ENCODE peak calls at places on chromosomes 3 and 15, in eight cellular contexts. One of them, this sample, is unnamed.

GRCh38 chr3:45548724-45549123 is 45.8 kb upstream of the LIMD1 start:
- DNase-seq in stomach: no peak
- DNase-seq in H9: no peak
- DNase-seq in fibroblast of lung: no peak
- DNase-seq in pancreas: peak
- DNase-seq in nephron progenitor cell: no peak
- DNase-seq in tibial nerve: no peak
- DNase-seq in SK-N-SH: no peak
- DNase-seq in this sample: no peak

GRCh38 chr15:65081758-65082157 is 5.2 kb downstream of the KBTBD13 start:
- DNase-seq in nephron progenitor cell: no peak
- DNase-seq in H9: no peak
- DNase-seq in pancreas: no peak
- DNase-seq in fibroblast of lung: no peak
- DNase-seq in stomach: no peak
- DNase-seq in SK-N-SH: no peak
- DNase-seq in tibial nerve: no peak
- DNase-seq in this sample: no peak

GRCh38 chr15:23866832-23867231 is 179.7 kb upstream of the NDN start:
- DNase-seq in H9: no peak
- DNase-seq in tibial nerve: no peak
- DNase-seq in pancreas: no peak
- DNase-seq in SK-N-SH: peak
- DNase-seq in nephron progenitor cell: no peak
- DNase-seq in stomach: no peak
- DNase-seq in fibroblast of lung: peak
- DNase-seq in this sample: no peak

GRCh38 chr3:28890373-28890772 is 390.5 kb upstream of the RBMS3 start:
- DNase-seq in pancreas: no peak
- DNase-seq in tibial nerve: no peak
- DNase-seq in stomach: no peak
- DNase-seq in nephron progenitor cell: no peak
- DNase-seq in SK-N-SH: no peak
- DNase-seq in fibroblast of lung: no peak
- DNase-seq in H9: no peak
- DNase-seq in this sample: no peak

GRCh38 chr15:100183921-100184480 is 157.8 kb downstream of the ADAMTS17 start:
- DNase-seq in stomach: no peak
- DNase-seq in SK-N-SH: no peak
- DNase-seq in H9: no peak
- DNase-seq in fibroblast of lung: no peak
- DNase-seq in tibial nerve: no peak
- DNase-seq in pancreas: no peak
- DNase-seq in nephron progenitor cell: no peak
- DNase-seq in this sample: no peak

GRCh38 chr15:78550815-78551214 is 10.6 kb downstream of the PSMA4 start:
- DNase-seq in pancreas: no peak
- DNase-seq in nephron progenitor cell: no peak
- DNase-seq in fibroblast of lung: no peak
- DNase-seq in stomach: no peak
- DNase-seq in tibial nerve: no peak
- DNase-seq in SK-N-SH: no peak
- DNase-seq in H9: no peak
- DNase-seq in this sample: no peak

GRCh38 chr15:35674873-35675781 is 129.2 kb upstream of the DPH6 start:
- DNase-seq in stomach: no peak
- DNase-seq in nephron progenitor cell: no peak
- DNase-seq in tibial nerve: no peak
- DNase-seq in pancreas: no peak
- DNase-seq in H9: no peak
- DNase-seq in SK-N-SH: peak
- DNase-seq in fibroblast of lung: peak
- DNase-seq in this sample: no peak

GRCh38 chr3:171044828-171045793 is 18.6 kb upstream of the SLC2A2 start:
- DNase-seq in nephron progenitor cell: no peak
- DNase-seq in fibroblast of lung: peak
- DNase-seq in SK-N-SH: no peak
- DNase-seq in tibial nerve: no peak
- DNase-seq in stomach: no peak
- DNase-seq in H9: no peak
- DNase-seq in pancreas: no peak
- DNase-seq in this sample: no peak

GRCh38 chr3:16069149-16069922 is 105.1 kb upstream of the GALNT15 start:
- DNase-seq in SK-N-SH: no peak
- DNase-seq in pancreas: no peak
- DNase-seq in tibial nerve: no peak
- DNase-seq in stomach: no peak
- DNase-seq in nephron progenitor cell: no peak
- DNase-seq in H9: no peak
- DNase-seq in fibroblast of lung: peak
- DNase-seq in this sample: no peak

GRCh38 chr3:12869025-12869695 is 27.8 kb upstream of the RPL32 start:
- DNase-seq in SK-N-SH: peak
- DNase-seq in pancreas: peak
- DNase-seq in fibroblast of lung: no peak
- DNase-seq in stomach: peak
- DNase-seq in nephron progenitor cell: peak
- DNase-seq in H9: peak
- DNase-seq in tibial nerve: no peak
- DNase-seq in this sample: peak

GRCh38 chr15:60781211-60781713 is 302.3 kb upstream of the ICE2 start:
- DNase-seq in fibroblast of lung: no peak
- DNase-seq in pancreas: no peak
- DNase-seq in tibial nerve: no peak
- DNase-seq in stomach: no peak
- DNase-seq in SK-N-SH: no peak
- DNase-seq in nephron progenitor cell: peak
- DNase-seq in H9: no peak
- DNase-seq in this sample: no peak

GRCh38 chr15:74172751-74173544 is 562 bp upstream of the ISLR start:
- DNase-seq in nephron progenitor cell: peak
- DNase-seq in H9: peak
- DNase-seq in fibroblast of lung: peak
- DNase-seq in pancreas: no peak
- DNase-seq in tibial nerve: peak
- DNase-seq in SK-N-SH: peak
- DNase-seq in stomach: peak
- DNase-seq in this sample: no peak

GRCh38 chr3:10505050-10505790 is at the start of gene ATP2B2:
- DNase-seq in H9: peak
- DNase-seq in nephron progenitor cell: peak
- DNase-seq in fibroblast of lung: no peak
- DNase-seq in pancreas: no peak
- DNase-seq in SK-N-SH: peak
- DNase-seq in stomach: no peak
- DNase-seq in tibial nerve: no peak
- DNase-seq in this sample: peak

GRCh38 chr3:159787191-159787590 is 201.4 kb upstream of the IL12A start:
- DNase-seq in pancreas: no peak
- DNase-seq in tibial nerve: no peak
- DNase-seq in nephron progenitor cell: no peak
- DNase-seq in fibroblast of lung: peak
- DNase-seq in stomach: no peak
- DNase-seq in SK-N-SH: no peak
- DNase-seq in H9: no peak
- DNase-seq in this sample: no peak

GRCh38 chr3:144875251-144875650 is 903.6 kb downstream of the DIPK2A start:
- DNase-seq in stomach: no peak
- DNase-seq in fibroblast of lung: no peak
- DNase-seq in SK-N-SH: no peak
- DNase-seq in nephron progenitor cell: no peak
- DNase-seq in H9: no peak
- DNase-seq in tibial nerve: no peak
- DNase-seq in pancreas: no peak
- DNase-seq in this sample: no peak

GRCh38 chr3:8780279-8780678 is 10.9 kb upstream of the OXTR start:
- DNase-seq in pancreas: no peak
- DNase-seq in stomach: no peak
- DNase-seq in SK-N-SH: no peak
- DNase-seq in fibroblast of lung: no peak
- DNase-seq in H9: no peak
- DNase-seq in nephron progenitor cell: no peak
- DNase-seq in tibial nerve: no peak
- DNase-seq in this sample: no peak
- TF ChIP-seq CTCF in pancreas: no peak
- TF ChIP-seq CTCF in stomach: no peak
- TF ChIP-seq CTCF in SK-N-SH: no peak
- TF ChIP-seq CTCF in fibroblast of lung: no peak
- TF ChIP-seq CTCF in H9: no peak
- TF ChIP-seq CTCF in nephron progenitor cell: no peak
- TF ChIP-seq CTCF in tibial nerve: no peak
- TF ChIP-seq CTCF in this sample: no peak

DNA sequence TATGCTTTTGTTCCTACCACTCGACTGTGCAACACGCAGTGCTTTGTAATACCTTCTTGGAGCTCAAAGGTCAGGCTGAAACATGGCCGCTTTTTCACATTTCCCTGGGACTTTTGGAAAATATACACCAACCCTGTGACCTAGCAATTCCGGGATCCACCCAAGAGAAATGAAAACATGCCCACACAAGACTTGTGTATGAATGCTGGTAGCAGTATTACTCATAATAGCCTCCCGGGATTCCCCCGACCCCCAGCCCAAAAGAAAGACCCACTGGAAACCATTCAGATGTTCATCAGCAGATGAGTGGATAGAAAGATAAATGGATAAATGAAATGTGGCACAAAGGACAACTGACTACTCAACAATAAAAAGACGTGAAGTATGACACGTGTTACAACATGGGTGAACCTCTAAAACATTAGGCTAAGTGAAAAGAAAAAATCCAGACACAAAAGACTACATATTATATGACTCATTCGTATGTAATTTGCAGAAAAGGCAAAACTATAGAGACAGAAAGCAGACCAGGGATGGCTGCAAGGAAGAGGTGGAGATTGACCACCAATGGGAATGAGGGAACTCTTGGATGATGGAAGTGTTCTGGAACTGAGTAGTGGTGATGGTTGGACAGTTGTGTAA is 104.1 kb downstream of the PGPEP1L start:
- DNase-seq in nephron progenitor cell: no peak
- DNase-seq in SK-N-SH: no peak
- DNase-seq in H9: no peak
- DNase-seq in fibroblast of lung: peak
- DNase-seq in stomach: no peak
- DNase-seq in pancreas: no peak
- DNase-seq in tibial nerve: no peak
- DNase-seq in this sample: no peak
- TF ChIP-seq CTCF in nephron progenitor cell: no peak
- TF ChIP-seq CTCF in SK-N-SH: no peak
- TF ChIP-seq CTCF in H9: no peak
- TF ChIP-seq CTCF in fibroblast of lung: no peak
- TF ChIP-seq CTCF in stomach: no peak
- TF ChIP-seq CTCF in pancreas: no peak
- TF ChIP-seq CTCF in tibial nerve: no peak
- TF ChIP-seq CTCF in this sample: no peak

DNA sequence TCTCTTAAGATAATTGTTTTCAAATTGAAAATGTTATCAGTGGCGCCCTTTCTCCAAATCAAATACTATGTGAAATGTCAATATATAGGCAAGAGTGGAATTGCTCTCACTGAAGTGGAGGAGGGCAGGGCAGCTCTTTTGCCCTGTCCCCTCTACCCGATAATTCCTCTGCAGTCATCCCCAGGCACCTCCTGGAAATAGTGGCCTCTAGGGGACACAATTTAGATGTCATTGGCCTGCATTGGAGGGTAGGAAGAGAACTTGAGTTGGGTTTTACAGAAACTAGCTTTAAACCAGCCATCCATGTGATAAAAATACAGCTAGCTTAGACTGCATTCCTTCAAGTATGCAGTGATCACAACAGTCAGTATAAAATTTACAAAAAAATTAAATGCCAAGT is 288.9 kb downstream of the EDEM1 start:
- DNase-seq in fibroblast of lung: no peak
- DNase-seq in pancreas: no peak
- DNase-seq in H9: no peak
- DNase-seq in tibial nerve: no peak
- DNase-seq in stomach: no peak
- DNase-seq in SK-N-SH: no peak
- DNase-seq in nephron progenitor cell: no peak
- DNase-seq in this sample: no peak
- TF ChIP-seq CTCF in fibroblast of lung: no peak
- TF ChIP-seq CTCF in pancreas: no peak
- TF ChIP-seq CTCF in H9: peak
- TF ChIP-seq CTCF in tibial nerve: no peak
- TF ChIP-seq CTCF in stomach: no peak
- TF ChIP-seq CTCF in SK-N-SH: no peak
- TF ChIP-seq CTCF in nephron progenitor cell: no peak
- TF ChIP-seq CTCF in this sample: no peak

GRCh38 chr3:152550284-152550683 is 281.6 kb downstream of the MBNL1 start:
- DNase-seq in stomach: no peak
- DNase-seq in pancreas: no peak
- DNase-seq in H9: no peak
- DNase-seq in fibroblast of lung: no peak
- DNase-seq in SK-N-SH: no peak
- DNase-seq in tibial nerve: no peak
- DNase-seq in nephron progenitor cell: no peak
- DNase-seq in this sample: no peak
- TF ChIP-seq CTCF in stomach: no peak
- TF ChIP-seq CTCF in pancreas: no peak
- TF ChIP-seq CTCF in H9: no peak
- TF ChIP-seq CTCF in fibroblast of lung: no peak
- TF ChIP-seq CTCF in SK-N-SH: no peak
- TF ChIP-seq CTCF in tibial nerve: no peak
- TF ChIP-seq CTCF in nephron progenitor cell: no peak
- TF ChIP-seq CTCF in this sample: no peak

GRCh38 chr15:50181983-50182232 is at the start of gene SLC27A2:
- DNase-seq in H9: peak
- DNase-seq in nephron progenitor cell: no peak
- DNase-seq in stomach: peak
- DNase-seq in pancreas: peak
- DNase-seq in SK-N-SH: peak
- DNase-seq in tibial nerve: no peak
- DNase-seq in fibroblast of lung: peak
- DNase-seq in this sample: no peak
- TF ChIP-seq CTCF in H9: peak
- TF ChIP-seq CTCF in nephron progenitor cell: peak
- TF ChIP-seq CTCF in stomach: peak
- TF ChIP-seq CTCF in pancreas: no peak
- TF ChIP-seq CTCF in SK-N-SH: peak
- TF ChIP-seq CTCF in tibial nerve: no peak
- TF ChIP-seq CTCF in fibroblast of lung: peak
- TF ChIP-seq CTCF in this sample: peak

GRCh38 chr3:101423984-101424888 is 88.8 kb downstream of the SENP7 start:
- DNase-seq in SK-N-SH: no peak
- DNase-seq in stomach: no peak
- DNase-seq in fibroblast of lung: no peak
- DNase-seq in H9: no peak
- DNase-seq in pancreas: no peak
- DNase-seq in tibial nerve: no peak
- DNase-seq in nephron progenitor cell: no peak
- DNase-seq in this sample: no peak
- TF ChIP-seq CTCF in SK-N-SH: no peak
- TF ChIP-seq CTCF in stomach: no peak
- TF ChIP-seq CTCF in fibroblast of lung: no peak
- TF ChIP-seq CTCF in H9: no peak
- TF ChIP-seq CTCF in pancreas: no peak
- TF ChIP-seq CTCF in tibial nerve: no peak
- TF ChIP-seq CTCF in nephron progenitor cell: no peak
- TF ChIP-seq CTCF in this sample: no peak

DNA sequence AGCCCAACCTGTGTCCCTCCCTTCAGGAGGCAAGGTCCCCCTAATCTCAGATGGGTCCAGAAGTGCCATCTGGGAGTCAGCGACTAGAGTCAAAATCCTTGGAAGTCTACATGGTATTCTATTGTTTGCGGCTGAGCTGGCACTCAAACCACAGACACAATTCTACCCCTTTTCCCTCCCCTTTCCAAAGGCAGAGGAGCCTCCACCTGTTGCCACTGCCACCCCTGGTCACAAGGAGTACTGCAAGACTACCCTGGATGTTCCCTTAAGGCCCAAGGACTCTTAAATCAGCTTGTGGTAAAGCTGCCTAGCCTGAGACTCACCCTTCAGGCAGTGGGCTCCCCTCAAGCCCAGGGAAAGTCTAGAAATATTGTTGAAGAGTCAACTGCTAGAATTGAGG is 4.3 kb upstream of the OR5H6 start:
- DNase-seq in nephron progenitor cell: no peak
- DNase-seq in fibroblast of lung: no peak
- DNase-seq in stomach: no peak
- DNase-seq in tibial nerve: no peak
- DNase-seq in H9: peak
- DNase-seq in SK-N-SH: peak
- DNase-seq in pancreas: no peak
- DNase-seq in this sample: no peak
- TF ChIP-seq CTCF in nephron progenitor cell: no peak
- TF ChIP-seq CTCF in fibroblast of lung: no peak
- TF ChIP-seq CTCF in stomach: no peak
- TF ChIP-seq CTCF in tibial nerve: no peak
- TF ChIP-seq CTCF in H9: peak
- TF ChIP-seq CTCF in SK-N-SH: peak
- TF ChIP-seq CTCF in pancreas: no peak
- TF ChIP-seq CTCF in this sample: no peak

This sample was measured in endothelial cell.